ENCODE peak calls at places on chromosomes 16 and 17, in seven cellular contexts. One of them, this sample, is unnamed.

GRCh38 chr16:79598341-79599181 is 2.0 kb downstream of the MAF start:
- DNase-seq in cardiac muscle cell: peak; percentile 50
- DNase-seq in left ventricle myocardium inferior: peak; percentile 62
- DNase-seq in transverse colon: peak; percentile 41
- DNase-seq in endothelial cell of umbilical vein: no peak
- DNase-seq in dorsolateral prefrontal cortex: peak; percentile 65
- DNase-seq in body of pancreas: peak; percentile 43
- DNase-seq in this sample: peak; percentile 45

GRCh38 chr16:18792836-18793433 is 2.8 kb upstream of the RPS15A start:
- DNase-seq in left ventricle myocardium inferior: no peak
- DNase-seq in transverse colon: no peak
- DNase-seq in endothelial cell of umbilical vein: peak; percentile 50
- DNase-seq in body of pancreas: no peak
- DNase-seq in cardiac muscle cell: peak; percentile 49
- DNase-seq in dorsolateral prefrontal cortex: no peak
- DNase-seq in this sample: no peak

GRCh38 chr16:71769222-71769621 is 39.4 kb downstream of the AP1G1 start:
- DNase-seq in cardiac muscle cell: no peak
- DNase-seq in dorsolateral prefrontal cortex: no peak
- DNase-seq in transverse colon: no peak
- DNase-seq in body of pancreas: no peak
- DNase-seq in endothelial cell of umbilical vein: no peak
- DNase-seq in left ventricle myocardium inferior: no peak
- DNase-seq in this sample: no peak

GRCh38 chr17:35801583-35802224 is 6.3 kb upstream of the MMP28 start:
- DNase-seq in body of pancreas: peak; percentile 49
- DNase-seq in dorsolateral prefrontal cortex: peak; percentile 88
- DNase-seq in endothelial cell of umbilical vein: peak; percentile 99
- DNase-seq in cardiac muscle cell: peak; percentile 93
- DNase-seq in transverse colon: peak; percentile 81
- DNase-seq in left ventricle myocardium inferior: peak; percentile 82
- DNase-seq in this sample: no peak

GRCh38 chr16:22734313-22734869 is 79.6 kb upstream of the HS3ST2 start:
- DNase-seq in endothelial cell of umbilical vein: no peak
- DNase-seq in cardiac muscle cell: no peak
- DNase-seq in transverse colon: no peak
- DNase-seq in left ventricle myocardium inferior: no peak
- DNase-seq in dorsolateral prefrontal cortex: no peak
- DNase-seq in body of pancreas: no peak
- DNase-seq in this sample: no peak

GRCh38 chr17:48429638-48430586 is at the start of gene SKAP1:
- DNase-seq in dorsolateral prefrontal cortex: no peak
- DNase-seq in transverse colon: peak; percentile 62
- DNase-seq in left ventricle myocardium inferior: no peak
- DNase-seq in body of pancreas: peak; percentile 18
- DNase-seq in endothelial cell of umbilical vein: no peak
- DNase-seq in cardiac muscle cell: no peak
- DNase-seq in this sample: no peak

GRCh38 chr17:72667096-72668063 is 425.1 kb downstream of the SLC39A11 start:
- DNase-seq in endothelial cell of umbilical vein: no peak
- DNase-seq in cardiac muscle cell: no peak
- DNase-seq in body of pancreas: no peak
- DNase-seq in dorsolateral prefrontal cortex: no peak
- DNase-seq in left ventricle myocardium inferior: no peak
- DNase-seq in transverse colon: no peak
- DNase-seq in this sample: no peak

GRCh38 chr17:35630530-35631148 is 43.5 kb downstream of the AP2B1 start:
- DNase-seq in left ventricle myocardium inferior: no peak
- DNase-seq in body of pancreas: no peak
- DNase-seq in transverse colon: no peak
- DNase-seq in dorsolateral prefrontal cortex: no peak
- DNase-seq in cardiac muscle cell: peak; percentile 45
- DNase-seq in endothelial cell of umbilical vein: peak; percentile 79
- DNase-seq in this sample: peak; percentile 55

GRCh38 chr17:73586921-73587680 is 57.1 kb downstream of the SDK2 start:
- DNase-seq in transverse colon: no peak
- DNase-seq in cardiac muscle cell: no peak
- DNase-seq in endothelial cell of umbilical vein: no peak
- DNase-seq in left ventricle myocardium inferior: peak; percentile 48
- DNase-seq in dorsolateral prefrontal cortex: no peak
- DNase-seq in body of pancreas: no peak
- DNase-seq in this sample: no peak

GRCh38 chr16:8572919-8573724 is 17.2 kb downstream of the TMEM114 start:
- DNase-seq in dorsolateral prefrontal cortex: no peak
- DNase-seq in transverse colon: no peak
- DNase-seq in cardiac muscle cell: peak; percentile 68
- DNase-seq in body of pancreas: no peak
- DNase-seq in endothelial cell of umbilical vein: no peak
- DNase-seq in left ventricle myocardium inferior: no peak
- DNase-seq in this sample: peak; percentile 22

GRCh38 chr17:18981642-18982424 is 22.7 kb downstream of the FAM83G start:
- DNase-seq in cardiac muscle cell: peak; percentile 57
- DNase-seq in dorsolateral prefrontal cortex: no peak
- DNase-seq in endothelial cell of umbilical vein: peak; percentile 46
- DNase-seq in transverse colon: peak; percentile 92
- DNase-seq in left ventricle myocardium inferior: no peak
- DNase-seq in body of pancreas: peak; percentile 81
- DNase-seq in this sample: peak; percentile 68

GRCh38 chr17:3474212-3474611 is 1.6 kb upstream of the ASPA start:
- DNase-seq in body of pancreas: no peak
- DNase-seq in left ventricle myocardium inferior: no peak
- DNase-seq in transverse colon: no peak
- DNase-seq in cardiac muscle cell: peak; percentile 22
- DNase-seq in endothelial cell of umbilical vein: no peak
- DNase-seq in dorsolateral prefrontal cortex: no peak
- DNase-seq in this sample: no peak

GRCh38 chr16:11485676-11486075 is 101.0 kb downstream of the LITAF start:
- DNase-seq in cardiac muscle cell: no peak
- DNase-seq in body of pancreas: no peak
- DNase-seq in dorsolateral prefrontal cortex: no peak
- DNase-seq in left ventricle myocardium inferior: no peak
- DNase-seq in endothelial cell of umbilical vein: no peak
- DNase-seq in transverse colon: no peak
- DNase-seq in this sample: no peak

GRCh38 chr16:14041164-14041563 is 30.0 kb upstream of the MRTFB start:
- DNase-seq in left ventricle myocardium inferior: no peak
- DNase-seq in endothelial cell of umbilical vein: peak; percentile 26
- DNase-seq in body of pancreas: no peak
- DNase-seq in transverse colon: no peak
- DNase-seq in dorsolateral prefrontal cortex: no peak
- DNase-seq in cardiac muscle cell: no peak
- DNase-seq in this sample: no peak

GRCh38 chr17:68089881-68090280 is 54.3 kb downstream of the KPNA2 start:
- DNase-seq in transverse colon: peak; percentile 55
- DNase-seq in endothelial cell of umbilical vein: peak; percentile 73
- DNase-seq in cardiac muscle cell: peak; percentile 26
- DNase-seq in body of pancreas: peak; percentile 71
- DNase-seq in dorsolateral prefrontal cortex: no peak
- DNase-seq in left ventricle myocardium inferior: peak; percentile 32
- DNase-seq in this sample: peak; percentile 58

GRCh38 chr17:45782889-45783592 is 1.1 kb upstream of the CRHR1 start:
- DNase-seq in dorsolateral prefrontal cortex: peak; percentile 79
- DNase-seq in body of pancreas: no peak
- DNase-seq in endothelial cell of umbilical vein: peak; percentile 11
- DNase-seq in cardiac muscle cell: peak; percentile 25
- DNase-seq in transverse colon: no peak
- DNase-seq in left ventricle myocardium inferior: no peak
- DNase-seq in this sample: no peak

GRCh38 chr17:28916302-28916934 is 13.5 kb upstream of the DHRS13 start:
- DNase-seq in transverse colon: no peak
- DNase-seq in body of pancreas: peak; percentile 53
- DNase-seq in dorsolateral prefrontal cortex: peak; percentile 40
- DNase-seq in left ventricle myocardium inferior: no peak
- DNase-seq in endothelial cell of umbilical vein: peak; percentile 50
- DNase-seq in cardiac muscle cell: peak; percentile 60
- DNase-seq in this sample: no peak

DNA sequence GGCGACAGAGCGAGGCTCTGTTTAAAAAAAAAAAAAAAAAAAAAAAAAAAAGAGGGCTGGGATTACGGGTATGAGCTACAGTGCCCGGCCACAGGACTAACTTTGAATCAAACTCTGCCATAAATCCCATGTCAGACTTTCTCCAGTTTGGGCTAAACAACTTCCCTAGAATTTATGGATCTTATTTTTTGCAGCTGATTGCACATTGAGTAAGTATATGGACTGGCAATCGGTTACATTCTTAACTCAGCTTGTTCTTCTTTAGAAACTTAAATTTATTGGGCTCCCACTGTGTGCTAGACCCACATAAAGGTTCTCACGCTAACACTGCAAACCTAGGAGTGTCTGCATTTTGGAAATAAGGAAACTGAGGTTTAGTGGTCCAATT is 788 bp upstream of the CBFB start:
- DNase-seq in transverse colon: no peak
- DNase-seq in dorsolateral prefrontal cortex: no peak
- DNase-seq in left ventricle myocardium inferior: no peak
- DNase-seq in body of pancreas: no peak
- DNase-seq in endothelial cell of umbilical vein: no peak
- DNase-seq in cardiac muscle cell: no peak
- DNase-seq in this sample: no peak
- TF ChIP-seq CTCF in transverse colon: no peak
- TF ChIP-seq CTCF in dorsolateral prefrontal cortex: no peak
- TF ChIP-seq CTCF in left ventricle myocardium inferior: no peak
- TF ChIP-seq CTCF in body of pancreas: no peak
- TF ChIP-seq CTCF in endothelial cell of umbilical vein: no peak
- TF ChIP-seq CTCF in cardiac muscle cell: no peak
- TF ChIP-seq CTCF in this sample: no peak

GRCh38 chr17:55434721-55435120 is 13.1 kb upstream of the MMD start:
- DNase-seq in transverse colon: no peak
- DNase-seq in endothelial cell of umbilical vein: no peak
- DNase-seq in cardiac muscle cell: no peak
- DNase-seq in left ventricle myocardium inferior: no peak
- DNase-seq in dorsolateral prefrontal cortex: no peak
- DNase-seq in body of pancreas: no peak
- DNase-seq in this sample: peak; percentile 17

GRCh38 chr17:55435408-55435807 is 13.8 kb upstream of the MMD start:
- DNase-seq in dorsolateral prefrontal cortex: no peak
- DNase-seq in endothelial cell of umbilical vein: no peak
- DNase-seq in cardiac muscle cell: no peak
- DNase-seq in transverse colon: no peak
- DNase-seq in body of pancreas: no peak
- DNase-seq in left ventricle myocardium inferior: no peak
- DNase-seq in this sample: no peak

GRCh38 chr17:55433629-55434422 is 12.2 kb upstream of the MMD start:
- DNase-seq in body of pancreas: peak; percentile 23
- DNase-seq in transverse colon: peak; percentile 64
- DNase-seq in left ventricle myocardium inferior: no peak
- DNase-seq in dorsolateral prefrontal cortex: no peak
- DNase-seq in endothelial cell of umbilical vein: peak; percentile 53
- DNase-seq in cardiac muscle cell: peak; percentile 98
- DNase-seq in this sample: peak; percentile 89

GRCh38 chr17:55432358-55433028 is 10.9 kb upstream of the MMD start:
- DNase-seq in endothelial cell of umbilical vein: no peak
- DNase-seq in dorsolateral prefrontal cortex: no peak
- DNase-seq in cardiac muscle cell: peak; percentile 61
- DNase-seq in left ventricle myocardium inferior: no peak
- DNase-seq in body of pancreas: no peak
- DNase-seq in transverse colon: no peak
- DNase-seq in this sample: no peak

DNA sequence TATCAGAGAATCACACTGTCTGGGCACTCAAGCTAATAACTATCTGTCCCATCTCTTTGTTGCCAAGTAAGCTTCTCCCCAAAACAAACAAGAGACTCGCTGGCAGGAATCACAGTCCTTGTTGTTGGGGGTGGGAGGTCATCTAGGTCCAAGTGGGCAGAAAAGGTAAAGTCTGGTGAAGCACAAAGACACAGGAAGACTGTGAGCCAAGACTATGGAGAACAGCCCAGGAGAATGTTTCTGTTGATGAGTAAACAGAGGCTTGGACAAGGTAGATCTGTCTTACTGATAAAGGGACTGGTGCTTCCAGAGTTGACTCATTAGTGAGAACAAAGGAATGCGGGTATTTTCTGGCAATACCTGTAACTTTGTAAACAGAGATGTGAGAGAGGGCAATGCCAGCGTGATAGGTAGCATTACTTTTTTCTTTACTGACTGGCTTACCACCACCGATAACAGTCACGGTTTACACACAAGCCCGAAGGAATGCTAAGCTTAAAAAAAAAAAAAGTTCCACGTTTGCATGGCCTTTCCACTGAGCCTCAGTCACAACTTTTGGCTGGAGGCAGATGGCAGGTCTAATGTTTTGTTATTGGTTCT is 11.5 kb upstream of the MMD start:
- DNase-seq in transverse colon: no peak
- DNase-seq in cardiac muscle cell: no peak
- DNase-seq in dorsolateral prefrontal cortex: no peak
- DNase-seq in left ventricle myocardium inferior: no peak
- DNase-seq in body of pancreas: peak; percentile 32
- DNase-seq in endothelial cell of umbilical vein: no peak
- DNase-seq in this sample: no peak
- H3K27ac ChIP-seq in transverse colon: peak overlapping the region; percentile 72
- H3K27ac ChIP-seq in cardiac muscle cell: no peak overlapping the region
- H3K27ac ChIP-seq in dorsolateral prefrontal cortex: no peak overlapping the region
- H3K27ac ChIP-seq in left ventricle myocardium inferior: no peak overlapping the region
- H3K27ac ChIP-seq in body of pancreas: peak overlapping the region; percentile 77
- H3K27ac ChIP-seq in endothelial cell of umbilical vein: no peak overlapping the region
- H3K27ac ChIP-seq in this sample: peak overlapping the region; percentile 40

DNA sequence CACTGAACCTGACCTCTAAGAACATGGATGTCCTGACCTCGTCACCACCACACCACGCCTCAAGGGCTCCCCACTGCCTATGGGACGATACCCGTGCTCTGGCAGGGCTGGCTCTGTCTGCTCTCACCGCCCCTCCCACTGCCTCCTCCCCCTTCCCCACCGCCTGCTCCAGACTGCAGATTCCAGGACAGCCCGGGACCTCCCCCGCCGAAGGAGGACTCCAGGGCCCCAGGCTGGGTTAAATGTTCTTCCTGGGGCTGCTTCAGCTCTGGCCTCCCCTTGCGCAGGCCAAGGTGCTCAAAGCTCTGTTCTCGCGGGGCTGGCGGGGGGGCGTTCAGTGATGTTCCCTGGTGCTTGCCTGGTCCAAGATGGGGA is 3.1 kb downstream of the NPW start:
- DNase-seq in transverse colon: no peak
- DNase-seq in endothelial cell of umbilical vein: no peak
- DNase-seq in left ventricle myocardium inferior: no peak
- DNase-seq in dorsolateral prefrontal cortex: no peak
- DNase-seq in cardiac muscle cell: peak; percentile 70
- DNase-seq in body of pancreas: peak; percentile 59
- DNase-seq in this sample: peak; percentile 23
- H3K4me3 ChIP-seq in transverse colon: peak overlapping the region; percentile 15
- H3K4me3 ChIP-seq in endothelial cell of umbilical vein: peak overlapping the region; percentile 20
- H3K4me3 ChIP-seq in left ventricle myocardium inferior: peak overlapping the region; percentile 60
- H3K4me3 ChIP-seq in dorsolateral prefrontal cortex: peak overlapping the region; percentile 37
- H3K4me3 ChIP-seq in cardiac muscle cell: no peak overlapping the region
- H3K4me3 ChIP-seq in body of pancreas: no peak overlapping the region
- H3K4me3 ChIP-seq in this sample: peak overlapping the region; percentile 44

DNA sequence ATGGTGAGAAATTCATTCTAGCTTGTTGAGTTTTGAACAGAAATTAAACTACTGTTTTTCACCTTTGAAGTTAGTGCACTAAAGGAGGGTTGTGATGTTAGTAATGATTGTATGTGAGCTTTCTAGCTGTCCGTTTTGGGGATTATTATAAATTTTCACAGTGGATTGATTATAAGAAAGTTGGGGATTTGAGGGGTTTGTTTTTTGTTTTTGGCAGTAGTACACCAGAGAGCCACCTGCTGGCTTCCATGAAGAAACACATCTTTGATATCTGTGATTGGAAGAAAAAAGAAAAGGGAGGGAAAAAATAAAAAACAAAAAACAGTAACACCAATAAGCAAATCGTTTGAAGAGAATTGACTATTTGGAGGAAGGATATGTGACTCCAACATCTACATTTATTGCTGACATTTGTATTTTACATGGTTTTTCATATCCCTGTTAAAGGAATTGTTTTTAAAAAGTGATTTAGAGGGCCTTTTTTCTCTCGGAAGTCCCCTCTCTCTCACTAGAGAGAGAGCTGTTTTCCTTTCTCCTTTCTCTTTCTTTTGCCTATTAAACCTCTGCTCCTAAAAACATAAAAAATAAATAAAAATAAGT is 1469.5 kb upstream of the GOT2 start:
- DNase-seq in dorsolateral prefrontal cortex: no peak
- DNase-seq in body of pancreas: no peak
- DNase-seq in left ventricle myocardium inferior: no peak
- DNase-seq in transverse colon: no peak
- DNase-seq in cardiac muscle cell: peak; percentile 3
- DNase-seq in endothelial cell of umbilical vein: peak; percentile 49
- DNase-seq in this sample: no peak
- TF ChIP-seq CTCF in dorsolateral prefrontal cortex: peak; percentile 52
- TF ChIP-seq CTCF in body of pancreas: peak; percentile 23
- TF ChIP-seq CTCF in left ventricle myocardium inferior: peak; percentile 57
- TF ChIP-seq CTCF in transverse colon: peak; percentile 16
- TF ChIP-seq CTCF in cardiac muscle cell: no peak
- TF ChIP-seq CTCF in endothelial cell of umbilical vein: peak; percentile 30
- TF ChIP-seq CTCF in this sample: peak; percentile 61

This sample was measured in brain microvascular endothelial cell.